ENCODE peak calls at places on chromosomes 16 and 17, in four cellular contexts. One of them, this sample, is unnamed.
A peak's percentile ranks its signal among the peaks of the same experiment; 100 is the strongest.

GRCh38 chr16:4624827-4625616 is 396 bp downstream of the MGRN1 start:
- DNase-seq in endodermal cell: peak; percentile 93
- DNase-seq in ovary: peak; percentile 72
- DNase-seq in MM.1S: peak; percentile 90
- DNase-seq in this sample: peak; percentile 51

GRCh38 chr17:80527016-80527645 is 17.5 kb upstream of the RPTOR start:
- DNase-seq in endodermal cell: no peak
- DNase-seq in ovary: no peak
- DNase-seq in MM.1S: no peak
- DNase-seq in this sample: no peak

GRCh38 chr17:80112471-80113032 is 11.2 kb downstream of the GAA start:
- DNase-seq in endodermal cell: peak; percentile 59
- DNase-seq in ovary: no peak
- DNase-seq in MM.1S: no peak
- DNase-seq in this sample: no peak

GRCh38 chr17:73952498-73953205 is 250.8 kb upstream of the RPL38 start:
- DNase-seq in endodermal cell: peak; percentile 90
- DNase-seq in ovary: no peak
- DNase-seq in MM.1S: no peak
- DNase-seq in this sample: peak; percentile 12

GRCh38 chr16:2460391-2460713 is 443 bp downstream of the TEDC2 start:
- DNase-seq in endodermal cell: no peak
- DNase-seq in ovary: no peak
- DNase-seq in MM.1S: no peak
- DNase-seq in this sample: no peak

GRCh38 chr17:61199431-61200348 is 200.0 kb upstream of the TBX2 start:
- DNase-seq in endodermal cell: no peak
- DNase-seq in ovary: no peak
- DNase-seq in MM.1S: no peak
- DNase-seq in this sample: no peak

GRCh38 chr17:4932756-4933155 is 679 bp downstream of the GP1BA start:
- DNase-seq in endodermal cell: no peak
- DNase-seq in ovary: no peak
- DNase-seq in MM.1S: no peak
- DNase-seq in this sample: no peak

GRCh38 chr17:45222273-45222993 is 748 bp downstream of the FMNL1 start:
- DNase-seq in endodermal cell: peak; percentile 90
- DNase-seq in ovary: no peak
- DNase-seq in MM.1S: peak; percentile 53
- DNase-seq in this sample: peak; percentile 59

GRCh38 chr16:56328276-56329022 is 96.9 kb downstream of the AMFR start:
- DNase-seq in endodermal cell: no peak
- DNase-seq in ovary: no peak
- DNase-seq in MM.1S: no peak
- DNase-seq in this sample: no peak

GRCh38 chr17:2174471-2175293 is 119.8 kb downstream of the HIC1 start:
- DNase-seq in endodermal cell: no peak
- DNase-seq in ovary: peak; percentile 73
- DNase-seq in MM.1S: no peak
- DNase-seq in this sample: no peak

GRCh38 chr17:1532836-1533602 is 16.6 kb upstream of the INPP5K start:
- DNase-seq in endodermal cell: peak; percentile 93
- DNase-seq in ovary: no peak
- DNase-seq in MM.1S: no peak
- DNase-seq in this sample: peak; percentile 49

GRCh38 chr16:64453643-64454042 is 668.2 kb downstream of the CDH11 start:
- DNase-seq in endodermal cell: no peak
- DNase-seq in ovary: no peak
- DNase-seq in MM.1S: peak; percentile 52
- DNase-seq in this sample: no peak

GRCh38 chr16:86496929-86497381 is 13.4 kb upstream of the FOXF1 start:
- DNase-seq in endodermal cell: peak; percentile 67
- DNase-seq in ovary: no peak
- DNase-seq in MM.1S: no peak
- DNase-seq in this sample: no peak

GRCh38 chr17:31318298-31319190 is 2.9 kb downstream of the EVI2A start:
- DNase-seq in endodermal cell: no peak
- DNase-seq in ovary: peak; percentile 73
- DNase-seq in MM.1S: peak; percentile 66
- DNase-seq in this sample: peak; percentile 89

GRCh38 chr16:86090461-86091170 is 191.7 kb downstream of the IRF8 start:
- DNase-seq in endodermal cell: no peak
- DNase-seq in ovary: no peak
- DNase-seq in MM.1S: no peak
- DNase-seq in this sample: no peak

GRCh38 chr17:49887086-49887743 is 39.3 kb upstream of the TAC4 start:
- DNase-seq in endodermal cell: peak; percentile 95
- DNase-seq in ovary: no peak
- DNase-seq in MM.1S: no peak
- DNase-seq in this sample: no peak

GRCh38 chr16:66746682-66747081 is 4.7 kb downstream of the DYNC1LI2 start:
- DNase-seq in endodermal cell: no peak
- DNase-seq in ovary: no peak
- DNase-seq in MM.1S: peak; percentile 70
- DNase-seq in this sample: no peak

GRCh38 chr17:78818152-78818846 is 22.3 kb downstream of the USP36 start:
- DNase-seq in endodermal cell: no peak
- DNase-seq in ovary: no peak
- DNase-seq in MM.1S: no peak
- DNase-seq in this sample: no peak

GRCh38 chr17:78484300-78485159 is 92.7 kb downstream of the DNAH17 start:
- DNase-seq in endodermal cell: peak; percentile 95
- DNase-seq in ovary: no peak
- DNase-seq in MM.1S: no peak
- DNase-seq in this sample: peak; percentile 52

GRCh38 chr17:50276588-50277356 is 2.5 kb downstream of the TMEM92 start:
- DNase-seq in endodermal cell: peak; percentile 67
- DNase-seq in ovary: no peak
- DNase-seq in MM.1S: no peak
- DNase-seq in this sample: no peak

GRCh38 chr17:5705081-5705875 is 121.0 kb upstream of the NLRP1 start:
- DNase-seq in endodermal cell: peak; percentile 94
- DNase-seq in ovary: no peak
- DNase-seq in MM.1S: peak; percentile 9
- DNase-seq in this sample: no peak

GRCh38 chr17:76943781-76944213 is 75.6 kb downstream of the MGAT5B start:
- DNase-seq in endodermal cell: peak; percentile 76
- DNase-seq in ovary: no peak
- DNase-seq in MM.1S: no peak
- DNase-seq in this sample: no peak
- H3K27ac ChIP-seq in endodermal cell: no peak overlapping the region
- H3K27ac ChIP-seq in ovary: no peak overlapping the region
- H3K27ac ChIP-seq in MM.1S: no peak overlapping the region
- H3K27ac ChIP-seq in this sample: no peak overlapping the region

DNA sequence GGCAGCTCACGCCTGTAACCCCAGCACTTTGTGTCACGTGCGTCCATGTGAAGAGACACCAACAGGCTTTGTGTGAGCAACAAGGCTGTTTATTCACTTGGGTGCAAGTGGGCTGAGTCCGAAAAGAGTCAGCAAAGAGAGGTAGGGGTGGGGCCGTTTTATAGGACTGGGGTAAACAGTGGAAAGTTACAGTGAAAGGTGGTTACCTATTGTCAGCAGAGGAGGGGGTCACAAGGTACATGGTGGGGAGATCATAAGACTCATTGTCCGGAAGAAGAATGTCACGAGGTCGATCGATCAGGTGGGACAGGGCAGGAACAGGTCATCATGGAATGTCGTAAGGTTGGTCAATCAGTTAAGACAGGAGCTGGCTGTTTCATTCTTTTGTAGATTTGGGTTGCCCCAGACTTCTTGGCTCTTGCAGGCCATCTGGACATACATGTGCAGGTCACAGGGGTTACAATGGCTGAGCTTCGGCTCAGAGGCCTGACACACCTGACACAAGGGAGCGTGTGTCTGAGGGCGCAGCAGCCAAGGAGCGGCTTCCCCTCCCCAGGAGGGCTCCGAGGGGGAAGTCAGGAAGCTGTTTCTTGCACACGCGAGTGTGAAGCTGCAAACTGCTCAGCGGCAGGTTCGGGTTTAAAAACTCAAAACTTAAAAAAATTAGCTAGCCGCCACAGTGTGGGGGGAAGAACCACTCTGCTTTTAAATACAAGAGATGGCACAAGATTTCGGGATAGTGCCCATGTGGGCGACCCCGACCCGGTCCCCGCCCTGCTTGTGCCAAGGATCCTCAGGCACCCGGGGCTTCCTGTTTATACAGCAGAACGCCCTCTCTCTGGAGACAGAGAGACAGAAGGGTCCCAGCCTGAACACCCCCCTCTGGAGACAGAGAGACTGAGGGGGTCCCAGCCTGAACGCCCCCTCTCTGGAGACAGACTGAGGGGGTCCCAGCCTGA is 12.4 kb upstream of the TEX19 start:
- DNase-seq in endodermal cell: no peak
- DNase-seq in ovary: no peak
- DNase-seq in MM.1S: no peak
- DNase-seq in this sample: no peak
- H3K27ac ChIP-seq in endodermal cell: no peak overlapping the region
- H3K27ac ChIP-seq in ovary: no peak overlapping the region
- H3K27ac ChIP-seq in MM.1S: no peak overlapping the region
- H3K27ac ChIP-seq in this sample: no peak overlapping the region

DNA sequence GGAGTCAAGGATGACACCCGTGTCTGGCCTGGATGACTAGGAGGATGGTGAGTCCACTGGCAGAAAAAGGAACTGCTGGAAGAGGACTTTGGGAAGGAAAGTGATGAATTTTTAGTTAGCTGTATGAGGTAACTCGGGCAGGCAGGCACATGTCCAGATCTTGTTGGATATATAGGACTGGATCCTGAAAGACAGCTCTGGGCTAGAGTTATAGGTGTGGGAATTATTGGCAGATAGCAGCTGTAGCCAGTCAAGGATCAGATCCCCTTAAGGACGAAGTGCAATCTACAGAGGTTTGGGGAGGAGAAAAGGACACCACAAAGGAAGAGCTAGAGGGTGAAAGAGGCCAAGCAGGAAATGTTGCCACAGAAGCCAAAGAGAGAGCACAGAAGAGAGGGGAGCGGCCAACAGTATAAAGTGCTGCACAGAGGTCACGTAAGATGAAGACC is 10.1 kb downstream of the CYB5D1 start:
- DNase-seq in endodermal cell: peak; percentile 10
- DNase-seq in ovary: no peak
- DNase-seq in MM.1S: no peak
- DNase-seq in this sample: no peak
- H3K27ac ChIP-seq in endodermal cell: no peak overlapping the region
- H3K27ac ChIP-seq in ovary: no peak overlapping the region
- H3K27ac ChIP-seq in MM.1S: no peak overlapping the region
- H3K27ac ChIP-seq in this sample: peak overlapping the region; percentile 39

GRCh38 chr17:75318211-75318610 is 29.0 kb upstream of the SLC25A19 start:
- DNase-seq in endodermal cell: no peak
- DNase-seq in ovary: no peak
- DNase-seq in MM.1S: no peak
- DNase-seq in this sample: no peak

GRCh38 chr17:75323043-75323591 is 33.9 kb upstream of the SLC25A19 start:
- DNase-seq in endodermal cell: peak; percentile 99
- DNase-seq in ovary: peak; percentile 90
- DNase-seq in MM.1S: peak; percentile 90
- DNase-seq in this sample: peak; percentile 81

GRCh38 chr17:75318615-75319222 is 29.5 kb upstream of the SLC25A19 start:
- DNase-seq in endodermal cell: no peak
- DNase-seq in ovary: no peak
- DNase-seq in MM.1S: no peak
- DNase-seq in this sample: no peak

GRCh38 chr17:75319818-75320691 is 30.8 kb upstream of the SLC25A19 start:
- DNase-seq in endodermal cell: no peak
- DNase-seq in ovary: no peak
- DNase-seq in MM.1S: no peak
- DNase-seq in this sample: no peak

GRCh38 chr17:75321506-75321905 is 32.3 kb upstream of the SLC25A19 start:
- DNase-seq in endodermal cell: no peak
- DNase-seq in ovary: no peak
- DNase-seq in MM.1S: no peak
- DNase-seq in this sample: no peak
- H3K27ac ChIP-seq in endodermal cell: no peak overlapping the region
- H3K27ac ChIP-seq in ovary: no peak overlapping the region
- H3K27ac ChIP-seq in MM.1S: no peak overlapping the region
- H3K27ac ChIP-seq in this sample: no peak overlapping the region

GRCh38 chr16:75648265-75649076 is 898 bp downstream of the TERF2IP start:
- DNase-seq in endodermal cell: peak; percentile 93
- DNase-seq in ovary: peak; percentile 84
- DNase-seq in MM.1S: peak; percentile 52
- DNase-seq in this sample: peak; percentile 86
- H3K27ac ChIP-seq in endodermal cell: peak overlapping the region; percentile 83
- H3K27ac ChIP-seq in ovary: peak overlapping the region; percentile 89
- H3K27ac ChIP-seq in MM.1S: peak overlapping the region; percentile 83
- H3K27ac ChIP-seq in this sample: peak overlapping the region; percentile 98

GRCh38 chr16:10338426-10338825 is 47.4 kb upstream of the ATF7IP2 start:
- DNase-seq in endodermal cell: no peak
- DNase-seq in ovary: no peak
- DNase-seq in MM.1S: no peak
- DNase-seq in this sample: no peak
- H3K27ac ChIP-seq in endodermal cell: no peak overlapping the region
- H3K27ac ChIP-seq in ovary: no peak overlapping the region
- H3K27ac ChIP-seq in MM.1S: no peak overlapping the region
- H3K27ac ChIP-seq in this sample: no peak overlapping the region

DNA sequence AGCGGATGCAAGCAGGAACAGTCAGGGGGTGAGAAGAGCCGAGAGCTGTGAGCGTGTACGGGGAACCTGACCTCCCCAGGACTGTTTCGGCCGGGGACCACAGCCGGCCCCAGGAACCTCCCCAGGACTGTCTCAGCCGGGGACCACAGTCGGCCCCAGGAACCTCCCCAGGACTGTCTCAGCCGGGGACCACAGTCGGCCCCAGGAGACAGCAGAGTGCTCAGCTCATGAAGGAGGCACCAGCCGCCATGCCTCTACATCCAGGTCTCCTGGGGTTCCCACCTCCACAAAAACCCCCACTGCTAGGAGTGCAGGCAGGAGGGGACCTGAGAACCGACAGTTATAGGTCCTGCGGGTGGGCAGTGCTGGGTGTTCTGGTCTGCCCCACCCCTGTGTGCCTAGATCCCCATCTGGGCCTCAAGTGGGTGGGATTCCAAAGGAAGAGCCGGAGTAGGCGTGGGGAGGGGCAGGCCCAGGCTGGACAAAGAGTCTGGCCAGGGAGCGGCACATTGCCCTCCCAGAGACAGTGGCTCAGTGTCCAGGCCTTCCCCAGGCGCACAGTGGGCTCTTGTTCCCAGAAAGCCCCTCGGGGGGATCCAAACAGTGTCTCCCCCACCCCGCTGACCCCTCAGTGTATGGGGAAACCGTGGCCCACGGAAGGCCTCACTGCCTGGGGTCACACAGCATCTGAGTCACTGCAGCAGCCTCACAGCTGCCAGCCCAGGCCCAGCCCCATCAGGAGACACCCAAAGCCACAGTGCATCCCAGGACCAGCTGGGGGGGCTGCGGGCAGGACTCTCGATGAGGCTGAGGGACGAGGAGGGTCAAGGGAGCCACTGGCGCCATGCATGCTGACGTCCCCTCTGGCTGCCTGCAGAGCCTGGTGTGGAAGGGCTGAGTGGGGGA is 4.3 kb downstream of the RHBDF1 start:
- DNase-seq in endodermal cell: no peak
- DNase-seq in ovary: no peak
- DNase-seq in MM.1S: no peak
- DNase-seq in this sample: no peak
- H3K27ac ChIP-seq in endodermal cell: peak overlapping the region; percentile 53
- H3K27ac ChIP-seq in ovary: no peak overlapping the region
- H3K27ac ChIP-seq in MM.1S: no peak overlapping the region
- H3K27ac ChIP-seq in this sample: no peak overlapping the region